ENCODE peak calls at places on chromosomes 4 and X, in nine cellular contexts. X is M059J, H is retinal pigment epithelial cell, F is NCI-H2171 treated with DMSO at 0.1 percent for 48 hours, V is RPMI7951, A is foreskin fibroblast, I is kidney, R is ureter, D is RKO. P is an unnamed sample.

GRCh38 chr4:135243960-135244561 is 1042.5 kb upstream of the PABPC4L start:
- DNase-seq in A (peak), R (no peak), V (peak), I (no peak), D (no peak), H (no peak), F (peak), X (no peak), P (no peak)

GRCh38 chr4:3224971-3225850 is 23.7 kb upstream of the MSANTD1 start:
- DNase-seq in A (no peak), I (peak), D (no peak), F (no peak), H (no peak), V (no peak), R (no peak), X (no peak), P (no peak)

GRCh38 chrX:153926863-153927685 is 1.0 kb upstream of the ARHGAP4 start:
- DNase-seq in F (peak), X (peak), R (peak), V (peak), H (no peak), D (peak), I (peak), A (no peak), P (no peak)

GRCh38 chrX:132837126-132837525 is 121.3 kb downstream of the HS6ST2 start:
- DNase-seq in R (no peak), I (no peak), D (no peak), X (peak), F (no peak), A (no peak), H (peak), V (peak), P (no peak)

GRCh38 chr4:40736910-40737309 is 12.8 kb upstream of the NSUN7 start:
- DNase-seq in X (peak), V (peak), D (peak), H (no peak), I (no peak), R (no peak), F (peak), A (no peak), P (no peak)

GRCh38 chrX:153387987-153388721 is 13.0 kb downstream of the PNMA6E start:
- DNase-seq in H (no peak), V (no peak), F (no peak), R (no peak), X (no peak), I (no peak), A (no peak), D (no peak), P (no peak)

GRCh38 chr4:21819086-21819485 is 129.5 kb downstream of the KCNIP4 start:
- DNase-seq in H (no peak), V (no peak), I (no peak), X (peak), A (no peak), F (no peak), D (no peak), R (no peak), P (no peak)

GRCh38 chr4:13865871-13866669 is 238.5 kb upstream of the BOD1L1 start:
- DNase-seq in V (peak), R (no peak), X (peak), A (peak), D (no peak), F (no peak), H (no peak), I (no peak), P (no peak)

GRCh38 chr4:183599690-183600089 is 59.3 kb downstream of the RWDD4 start:
- DNase-seq in R (no peak), D (no peak), F (no peak), V (no peak), I (no peak), A (no peak), X (no peak), H (no peak), P (no peak)

GRCh38 chrX:97494756-97495372 is 611.2 kb downstream of the RPA4 start:
- DNase-seq in V (no peak), R (no peak), X (no peak), D (no peak), H (no peak), F (no peak), I (no peak), A (no peak), P (no peak)

GRCh38 chrX:152929898-152930297 is 32.0 kb downstream of the ZNF185 start:
- DNase-seq in H (no peak), D (no peak), V (no peak), A (no peak), I (no peak), R (no peak), X (no peak), F (no peak), P (no peak)

GRCh38 chrX:46750829-46751228 is 8.1 kb downstream of the SLC9A7 start:
- DNase-seq in I (no peak), V (no peak), D (no peak), R (no peak), H (no peak), F (peak), A (no peak), X (no peak), P (no peak)

GRCh38 chr4:171846232-171846631 is 33.0 kb downstream of the GALNTL6 start:
- DNase-seq in H (peak), X (peak), A (peak), D (peak), R (no peak), F (peak), I (no peak), V (no peak), P (peak)

GRCh38 chrX:124228849-124229248 is 103.6 kb upstream of the TEX13D start:
- DNase-seq in I (no peak), D (peak), H (no peak), V (no peak), X (no peak), R (no peak), F (no peak), A (no peak), P (no peak)

GRCh38 chr4:89835413-89835812 is 1.5 kb downstream of the SNCA start:
- DNase-seq in H (no peak), I (no peak), R (no peak), V (no peak), A (no peak), F (no peak), D (no peak), X (no peak), P (no peak)

GRCh38 chr4:13483142-13484044 is 747 bp downstream of the RAB28 start:
- DNase-seq in A (peak), D (peak), H (peak), F (peak), R (peak), X (peak), V (peak), I (no peak), P (peak)

GRCh38 chr4:128859887-128860774 is 50.6 kb downstream of the JADE1 start:
- DNase-seq in D (no peak), F (no peak), X (no peak), V (peak), H (no peak), R (no peak), I (no peak), A (peak), P (no peak)

GRCh38 chr4:102299708-102300107 is 45.6 kb downstream of the SLC39A8 start:
- DNase-seq in R (no peak), H (peak), X (peak), A (peak), D (peak), F (peak), I (no peak), V (peak), P (no peak)

GRCh38 chrX:6384391-6384790 is 150.5 kb downstream of the VCX3A start:
- DNase-seq in F (no peak), R (no peak), X (no peak), D (no peak), A (no peak), I (no peak), V (no peak), H (no peak), P (no peak)

GRCh38 chr4:118749347-118749988 is 64.3 kb downstream of the METTL14 start:
- DNase-seq in V (no peak), D (no peak), R (no peak), F (no peak), H (no peak), A (no peak), X (no peak), I (no peak), P (no peak)

GRCh38 chrX:38732866-38733265 is 68.4 kb upstream of the MID1IP1 start:
- DNase-seq in I (no peak), R (no peak), X (peak), H (no peak), A (no peak), V (peak), F (no peak), D (no peak), P (no peak)

GRCh38 chrX:100410083-100410590 is at the start of gene PCDH19:
- DNase-seq in D (no peak), A (peak), H (peak), F (peak), I (peak), V (peak), X (peak), R (peak), P (peak)

GRCh38 chr4:56689231-56689630 is 8.1 kb upstream of the HOPX start:
- DNase-seq in V (no peak), R (no peak), X (no peak), F (no peak), D (no peak), I (no peak), H (no peak), A (no peak), P (no peak)

GRCh38 chrX:136250191-136251041 is 784 bp downstream of the MAP7D3 start:
- DNase-seq in H (no peak), A (no peak), D (peak), V (peak), X (peak), I (no peak), R (no peak), F (no peak), P (no peak)

GRCh38 chrX:2710496-2710895 is 19.4 kb downstream of the CD99 start:
- DNase-seq in D (no peak), F (no peak), A (no peak), I (no peak), H (no peak), X (no peak), V (peak), R (no peak), P (peak)

P was measured in NT2/D1.